ENCODE peak calls at places on chromosomes 16 and 17, in five cellular contexts. T is lung; P is activated T-cell treated with anti-CD3 and anti-CD28 coated beads, Interleukin-2, amount 50 U/mL, for 4 hours; C is NCI-H510A treated with DMSO at 0.1 percent for 48 hours; J is NCI-H2029. H is an unnamed sample.

GRCh38 chr16:55832788-55833583 is at the start of gene CES1:
- DNase-seq in C (no peak), T (peak; percentile 88), J (no peak), P (no peak), H (peak; percentile 39)

GRCh38 chr16:87235810-87236515 is 81.2 kb downstream of the C16orf95 start:
- DNase-seq in P (no peak), T (no peak), C (no peak), J (no peak), H (no peak)

GRCh38 chr17:70882504-70882903 is 713.2 kb downstream of the KCNJ2 start:
- DNase-seq in C (no peak), P (no peak), J (no peak), T (no peak), H (no peak)

GRCh38 chr16:89921699-89922476 is 1.3 kb upstream of the TUBB3 start:
- DNase-seq in C (no peak), J (no peak), T (peak; percentile 73), P (no peak), H (peak; percentile 74)

GRCh38 chr17:66451188-66452149 is 149.1 kb downstream of the PRKCA start:
- DNase-seq in P (no peak), J (no peak), T (no peak), C (no peak), H (peak; percentile 35)

GRCh38 chr16:68642436-68643064 is 2.6 kb upstream of the CDH3 start:
- DNase-seq in T (peak; percentile 67), C (peak; percentile 29), P (no peak), J (peak; percentile 35), H (no peak)

GRCh38 chr16:26905336-26905735 is 161.4 kb upstream of the C16orf82 start:
- DNase-seq in T (no peak), J (no peak), C (no peak), P (no peak), H (no peak)

GRCh38 chr17:27463235-27463677 is 7.0 kb downstream of the KSR1 start:
- DNase-seq in T (no peak), P (no peak), J (no peak), C (no peak), H (no peak)

GRCh38 chr17:48814504-48814903 is 2.5 kb downstream of the TTLL6 start:
- DNase-seq in P (peak; percentile 58), T (peak; percentile 49), C (peak; percentile 46), J (no peak), H (peak; percentile 61)

GRCh38 chr16:50298075-50298460 is 31.7 kb downstream of the ADCY7 start:
- DNase-seq in T (no peak), C (no peak), P (no peak), J (no peak), H (peak; percentile 4)

GRCh38 chr17:74110467-74110866 is 93.0 kb upstream of the RPL38 start:
- DNase-seq in T (no peak), P (no peak), J (no peak), C (no peak), H (no peak)

GRCh38 chr17:27545562-27546229 is 85.3 kb upstream of the LGALS9 start:
- DNase-seq in T (no peak), C (peak; percentile 82), J (peak; percentile 53), P (no peak), H (peak; percentile 85)

GRCh38 chr17:4520881-4521600 is 22.4 kb downstream of the SPNS2 start:
- DNase-seq in T (peak; percentile 78), J (no peak), C (no peak), P (no peak), H (peak; percentile 87)

GRCh38 chr16:85139888-85140339 is 27.6 kb upstream of the CIBAR2 start:
- DNase-seq in J (no peak), C (no peak), T (no peak), P (no peak), H (no peak)

GRCh38 chr17:79540306-79540705 is 70.5 kb downstream of the RBFOX3 start:
- DNase-seq in P (no peak), J (no peak), T (no peak), C (no peak), H (no peak)

GRCh38 chr16:84236671-84237070 is 3.1 kb downstream of the KCNG4 start:
- DNase-seq in P (no peak), C (no peak), T (no peak), J (no peak), H (no peak)

GRCh38 chr17:50539762-50540440 is 7.1 kb upstream of the SPATA20 start:
- DNase-seq in J (no peak), T (no peak), P (no peak), C (peak; percentile 59), H (no peak)

GRCh38 chr17:28745777-28746473 is 2.1 kb downstream of the TRAF4 start:
- DNase-seq in J (no peak), T (peak; percentile 55), P (no peak), C (no peak), H (peak; percentile 86)

GRCh38 chr17:41982026-41982989 is 15.7 kb downstream of the CNP start:
- DNase-seq in P (no peak), J (no peak), C (no peak), T (no peak), H (no peak)

GRCh38 chr17:64686705-64687104 is 24.6 kb upstream of the SMURF2 start:
- DNase-seq in J (no peak), P (no peak), T (no peak), C (no peak), H (no peak)

GRCh38 chr17:32529604-32530003 is 42.8 kb downstream of the CDK5R1 start:
- DNase-seq in T (no peak), J (peak; percentile 71), P (no peak), C (no peak), H (peak; percentile 16)

GRCh38 chr17:57553991-57554825 is 190.9 kb downstream of the CCDC182 start:
- DNase-seq in T (no peak), C (no peak), J (peak; percentile 25), P (no peak), H (no peak)